ENCODE peak calls at places on chromosome 6, in eight cellular contexts. One of them, this sample, is unnamed.

GRCh38 chr6:143399176-143399575 is 51.3 kb downstream of the ADAT2 start:
- DNase-seq in colonic mucosa: no peak
- DNase-seq in left lung: no peak
- DNase-seq in A549: no peak
- DNase-seq in psoas muscle: no peak
- DNase-seq in BJ: no peak
- DNase-seq in osteoblast: no peak
- DNase-seq in body of pancreas: no peak
- DNase-seq in this sample: no peak

GRCh38 chr6:107716688-107717089 is 107.4 kb downstream of the SCML4 start:
- DNase-seq in left lung: no peak
- DNase-seq in psoas muscle: no peak
- DNase-seq in body of pancreas: no peak
- DNase-seq in A549: no peak
- DNase-seq in osteoblast: no peak
- DNase-seq in colonic mucosa: no peak
- DNase-seq in BJ: no peak
- DNase-seq in this sample: no peak

GRCh38 chr6:146090474-146090873 is 61.6 kb downstream of the GRM1 start:
- DNase-seq in A549: no peak
- DNase-seq in body of pancreas: no peak
- DNase-seq in psoas muscle: no peak
- DNase-seq in BJ: no peak
- DNase-seq in osteoblast: no peak
- DNase-seq in left lung: no peak
- DNase-seq in colonic mucosa: no peak
- DNase-seq in this sample: no peak

GRCh38 chr6:132475925-132476324 is 37.0 kb downstream of the STX7 start:
- DNase-seq in A549: no peak
- DNase-seq in colonic mucosa: no peak
- DNase-seq in BJ: no peak
- DNase-seq in osteoblast: no peak
- DNase-seq in left lung: no peak
- DNase-seq in body of pancreas: no peak
- DNase-seq in psoas muscle: no peak
- DNase-seq in this sample: no peak

GRCh38 chr6:154548130-154548830 is 37.8 kb upstream of the CNKSR3 start:
- DNase-seq in osteoblast: peak
- DNase-seq in colonic mucosa: peak
- DNase-seq in psoas muscle: no peak
- DNase-seq in left lung: no peak
- DNase-seq in BJ: no peak
- DNase-seq in A549: no peak
- DNase-seq in body of pancreas: peak
- DNase-seq in this sample: no peak

GRCh38 chr6:52423971-52424381 is 3.8 kb downstream of the EFHC1 start:
- DNase-seq in osteoblast: no peak
- DNase-seq in A549: no peak
- DNase-seq in psoas muscle: peak
- DNase-seq in colonic mucosa: no peak
- DNase-seq in left lung: no peak
- DNase-seq in body of pancreas: no peak
- DNase-seq in BJ: peak
- DNase-seq in this sample: peak

GRCh38 chr6:148709577-148709976 is 37.3 kb upstream of the UST start:
- DNase-seq in BJ: no peak
- DNase-seq in osteoblast: no peak
- DNase-seq in A549: no peak
- DNase-seq in colonic mucosa: no peak
- DNase-seq in body of pancreas: no peak
- DNase-seq in psoas muscle: no peak
- DNase-seq in left lung: no peak
- DNase-seq in this sample: no peak

GRCh38 chr6:157379656-157380457 is 1.1 kb upstream of the ZDHHC14 start:
- DNase-seq in colonic mucosa: peak
- DNase-seq in osteoblast: peak
- DNase-seq in psoas muscle: peak
- DNase-seq in body of pancreas: peak
- DNase-seq in left lung: peak
- DNase-seq in A549: peak
- DNase-seq in BJ: peak
- DNase-seq in this sample: peak

GRCh38 chr6:165508321-165508889 is 154.6 kb downstream of the PDE10A start:
- DNase-seq in left lung: no peak
- DNase-seq in osteoblast: no peak
- DNase-seq in colonic mucosa: no peak
- DNase-seq in body of pancreas: no peak
- DNase-seq in psoas muscle: no peak
- DNase-seq in BJ: no peak
- DNase-seq in A549: no peak
- DNase-seq in this sample: no peak

GRCh38 chr6:14066782-14067406 is 50.7 kb upstream of the CD83 start:
- DNase-seq in colonic mucosa: no peak
- DNase-seq in osteoblast: peak
- DNase-seq in left lung: no peak
- DNase-seq in BJ: peak
- DNase-seq in psoas muscle: no peak
- DNase-seq in body of pancreas: no peak
- DNase-seq in A549: peak
- DNase-seq in this sample: peak

GRCh38 chr6:39897699-39898098 is 36.6 kb downstream of the MOCS1 start:
- DNase-seq in osteoblast: no peak
- DNase-seq in BJ: no peak
- DNase-seq in psoas muscle: no peak
- DNase-seq in body of pancreas: no peak
- DNase-seq in colonic mucosa: peak
- DNase-seq in left lung: no peak
- DNase-seq in A549: no peak
- DNase-seq in this sample: no peak

GRCh38 chr6:26260110-26260637 is 104.8 kb upstream of the BTN3A2 start:
- DNase-seq in osteoblast: no peak
- DNase-seq in colonic mucosa: no peak
- DNase-seq in psoas muscle: no peak
- DNase-seq in left lung: no peak
- DNase-seq in BJ: no peak
- DNase-seq in body of pancreas: no peak
- DNase-seq in A549: no peak
- DNase-seq in this sample: no peak

GRCh38 chr6:131949615-131949908 is 1.6 kb downstream of the CCN2 start:
- DNase-seq in psoas muscle: no peak
- DNase-seq in colonic mucosa: no peak
- DNase-seq in A549: no peak
- DNase-seq in body of pancreas: no peak
- DNase-seq in BJ: peak
- DNase-seq in left lung: no peak
- DNase-seq in osteoblast: peak
- DNase-seq in this sample: no peak

GRCh38 chr6:150058231-150058792 is 10.6 kb downstream of the ULBP3 start:
- DNase-seq in body of pancreas: no peak
- DNase-seq in A549: no peak
- DNase-seq in psoas muscle: no peak
- DNase-seq in BJ: no peak
- DNase-seq in left lung: no peak
- DNase-seq in colonic mucosa: no peak
- DNase-seq in osteoblast: no peak
- DNase-seq in this sample: no peak

DNA sequence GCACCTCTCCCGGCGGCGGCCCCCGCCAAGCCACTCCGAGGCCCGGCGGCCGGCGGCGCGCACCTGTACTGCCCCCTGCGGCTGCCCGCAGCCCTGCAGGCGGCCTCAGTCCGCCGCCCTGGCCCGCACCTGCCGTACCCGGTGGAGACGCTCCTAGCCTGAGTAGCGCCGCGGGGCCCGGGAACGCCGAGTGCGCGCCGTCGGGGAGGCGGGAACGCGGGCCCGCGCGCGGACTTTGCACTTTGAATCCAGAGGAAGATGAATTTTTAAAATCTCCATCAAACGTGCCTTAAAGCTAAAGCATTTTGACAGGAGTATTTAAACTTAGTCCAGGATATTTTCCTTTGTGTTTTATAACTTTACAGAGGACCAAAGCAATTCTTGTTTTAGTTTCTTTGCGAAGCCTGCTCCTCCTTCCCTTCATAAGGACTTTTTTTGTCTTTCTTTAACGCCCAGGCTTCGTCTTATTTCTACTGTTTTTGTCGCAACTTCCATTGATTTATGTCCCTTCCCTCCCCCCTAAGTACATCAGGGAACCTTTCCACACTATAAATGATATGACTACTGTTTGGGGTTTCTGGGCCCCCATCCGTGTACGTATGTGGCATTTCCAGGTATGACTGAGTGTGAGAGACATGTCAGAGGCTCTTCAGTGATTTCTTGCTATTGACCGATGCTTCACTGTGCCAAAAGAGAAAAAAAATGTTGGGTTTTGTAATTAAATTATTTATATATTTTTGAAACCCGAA is 2.0 kb downstream of the FOXQ1 start:
- DNase-seq in colonic mucosa: peak
- DNase-seq in osteoblast: peak
- DNase-seq in A549: no peak
- DNase-seq in psoas muscle: no peak
- DNase-seq in body of pancreas: peak
- DNase-seq in left lung: peak
- DNase-seq in BJ: no peak
- DNase-seq in this sample: no peak
- TF ChIP-seq CTCF in colonic mucosa: no peak
- TF ChIP-seq CTCF in osteoblast: no peak
- TF ChIP-seq CTCF in A549: peak
- TF ChIP-seq CTCF in psoas muscle: peak
- TF ChIP-seq CTCF in body of pancreas: peak
- TF ChIP-seq CTCF in left lung: peak
- TF ChIP-seq CTCF in BJ: peak
- TF ChIP-seq CTCF in this sample: peak

GRCh38 chr6:84459401-84459800 is 232.0 kb upstream of the CEP162 start:
- DNase-seq in psoas muscle: no peak
- DNase-seq in osteoblast: no peak
- DNase-seq in A549: no peak
- DNase-seq in colonic mucosa: no peak
- DNase-seq in left lung: no peak
- DNase-seq in body of pancreas: no peak
- DNase-seq in BJ: no peak
- DNase-seq in this sample: no peak

GRCh38 chr6:84460491-84460890 is 233.0 kb upstream of the CEP162 start:
- DNase-seq in body of pancreas: no peak
- DNase-seq in A549: no peak
- DNase-seq in osteoblast: no peak
- DNase-seq in left lung: no peak
- DNase-seq in colonic mucosa: no peak
- DNase-seq in BJ: no peak
- DNase-seq in psoas muscle: no peak
- DNase-seq in this sample: no peak

GRCh38 chr6:84462697-84463096 is 235.3 kb upstream of the CEP162 start:
- DNase-seq in osteoblast: peak
- DNase-seq in BJ: peak
- DNase-seq in left lung: no peak
- DNase-seq in psoas muscle: no peak
- DNase-seq in colonic mucosa: no peak
- DNase-seq in body of pancreas: no peak
- DNase-seq in A549: no peak
- DNase-seq in this sample: no peak

GRCh38 chr6:84464471-84464870 is 237.0 kb upstream of the CEP162 start:
- DNase-seq in BJ: no peak
- DNase-seq in psoas muscle: no peak
- DNase-seq in body of pancreas: no peak
- DNase-seq in A549: no peak
- DNase-seq in left lung: no peak
- DNase-seq in colonic mucosa: no peak
- DNase-seq in osteoblast: no peak
- DNase-seq in this sample: no peak

DNA sequence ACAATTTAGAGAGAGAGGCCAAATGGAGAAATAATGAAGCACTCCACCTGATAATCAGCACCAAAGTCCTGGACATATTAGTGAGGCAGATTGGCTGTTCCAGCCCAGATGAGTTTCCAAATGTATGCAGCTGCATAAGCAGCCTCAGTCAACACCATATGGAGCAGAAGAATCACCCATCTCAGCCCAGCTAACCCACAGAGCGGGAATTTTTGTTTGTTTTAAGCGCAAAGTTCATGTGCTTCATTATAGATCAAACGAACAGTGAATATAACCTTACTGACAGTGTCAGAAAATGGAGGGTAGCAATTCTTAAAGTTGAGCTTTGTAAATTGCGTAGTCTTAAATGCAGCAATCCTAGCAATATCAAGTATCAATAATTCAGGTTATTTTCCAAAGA is 234.0 kb upstream of the CEP162 start:
- DNase-seq in colonic mucosa: no peak
- DNase-seq in body of pancreas: no peak
- DNase-seq in left lung: no peak
- DNase-seq in psoas muscle: no peak
- DNase-seq in osteoblast: no peak
- DNase-seq in A549: no peak
- DNase-seq in BJ: no peak
- DNase-seq in this sample: no peak
- H3K4me3 ChIP-seq in colonic mucosa: no peak
- H3K4me3 ChIP-seq in body of pancreas: no peak
- H3K4me3 ChIP-seq in left lung: no peak
- H3K4me3 ChIP-seq in psoas muscle: no peak
- H3K4me3 ChIP-seq in osteoblast: no peak
- H3K4me3 ChIP-seq in A549: no peak
- H3K4me3 ChIP-seq in BJ: no peak
- H3K4me3 ChIP-seq in this sample: no peak

DNA sequence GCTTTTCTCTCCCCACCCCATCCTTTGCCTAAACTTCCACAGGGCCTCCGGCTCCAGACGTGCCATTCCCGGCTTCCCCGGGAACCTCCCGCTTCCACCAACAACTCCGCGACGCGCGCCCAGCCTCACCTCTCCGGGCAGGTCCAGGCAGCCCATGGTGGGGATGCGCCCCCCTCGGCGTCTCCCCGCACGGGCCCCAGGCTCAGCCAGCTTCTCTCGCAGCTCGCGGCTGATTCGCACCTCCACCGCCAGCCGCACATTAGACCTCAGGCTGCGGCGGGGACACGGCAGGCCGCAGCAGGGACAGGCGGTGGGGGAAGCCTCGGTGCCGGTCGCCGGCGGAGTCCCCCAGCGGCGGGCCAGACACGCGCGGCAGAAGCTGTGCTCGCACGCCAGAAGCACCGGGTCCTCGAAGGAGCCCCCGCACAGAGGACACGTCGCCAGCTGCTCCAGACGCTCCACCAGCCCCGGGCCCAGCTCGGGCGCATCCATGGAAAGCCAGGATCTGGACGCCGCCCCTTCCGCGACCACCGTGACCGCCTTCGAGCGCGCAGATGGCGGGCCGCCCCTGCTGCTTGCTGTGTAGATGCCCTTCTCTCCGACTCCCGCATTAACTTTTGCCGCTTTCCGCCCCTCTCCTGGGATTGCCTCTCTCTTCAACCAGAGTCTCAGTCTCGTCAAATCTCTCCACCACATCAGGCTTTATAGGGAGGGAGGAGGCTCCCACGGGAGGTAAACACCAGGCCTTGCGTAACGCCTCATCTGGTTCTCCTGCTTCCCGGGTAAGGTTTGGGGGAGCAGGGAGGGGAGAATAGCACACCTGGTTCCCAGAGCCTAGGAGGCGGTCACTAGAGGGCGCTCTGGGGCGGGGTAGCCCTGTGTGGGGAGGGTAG is at the start of gene RNF39:
- DNase-seq in left lung: peak
- DNase-seq in osteoblast: no peak
- DNase-seq in A549: no peak
- DNase-seq in colonic mucosa: peak
- DNase-seq in body of pancreas: no peak
- DNase-seq in psoas muscle: no peak
- DNase-seq in BJ: no peak
- DNase-seq in this sample: no peak
- TF ChIP-seq CTCF in left lung: no peak
- TF ChIP-seq CTCF in osteoblast: no peak
- TF ChIP-seq CTCF in A549: peak
- TF ChIP-seq CTCF in colonic mucosa: no peak
- TF ChIP-seq CTCF in body of pancreas: peak
- TF ChIP-seq CTCF in psoas muscle: peak
- TF ChIP-seq CTCF in BJ: peak
- TF ChIP-seq CTCF in this sample: peak

GRCh38 chr6:69816017-69816416 is 19.2 kb upstream of the LMBRD1 start:
- DNase-seq in left lung: no peak
- DNase-seq in body of pancreas: no peak
- DNase-seq in A549: no peak
- DNase-seq in psoas muscle: no peak
- DNase-seq in osteoblast: no peak
- DNase-seq in colonic mucosa: no peak
- DNase-seq in BJ: no peak
- DNase-seq in this sample: no peak
- H3K4me3 ChIP-seq in left lung: no peak
- H3K4me3 ChIP-seq in body of pancreas: no peak
- H3K4me3 ChIP-seq in A549: no peak
- H3K4me3 ChIP-seq in psoas muscle: no peak
- H3K4me3 ChIP-seq in osteoblast: no peak
- H3K4me3 ChIP-seq in colonic mucosa: no peak
- H3K4me3 ChIP-seq in BJ: no peak
- H3K4me3 ChIP-seq in this sample: no peak